ENCODE peak calls at places on chromosomes 3 and 15, in eight cellular contexts. Q is GM12878; J is heart left ventricle; T is upper lobe of left lung; Y is upper lobe of right lung; D is CD4-positive, alpha-beta T cell; K is suprapubic skin; U is stomach. W is an unnamed sample.

GRCh38 chr15:52256366-52256765 is 39.2 kb downstream of the MYO5C start:
- DNase-seq in Q (peak; percentile 76), J (peak; percentile 60), T (peak; percentile 71), Y (no peak), D (peak; percentile 63), K (no peak), U (peak; percentile 74), W (no peak)

GRCh38 chr3:97871788-97872187 is 50.0 kb downstream of the CRYBG3 start:
- DNase-seq in Q (no peak), J (no peak), T (no peak), Y (no peak), D (no peak), K (no peak), U (no peak), W (no peak)

GRCh38 chr3:81874738-81875137 is 113.3 kb upstream of the GBE1 start:
- DNase-seq in Q (no peak), J (no peak), T (no peak), Y (no peak), D (no peak), K (no peak), U (no peak), W (no peak)

GRCh38 chr15:40483919-40484318 is 13.1 kb downstream of the CHST14 start:
- DNase-seq in Q (no peak), J (no peak), T (no peak), Y (no peak), D (no peak), K (no peak), U (no peak), W (no peak)

GRCh38 chr15:90219421-90220141 is 14.2 kb downstream of the CIB1 start:
- DNase-seq in Q (no peak), J (no peak), T (peak; percentile 91), Y (no peak), D (peak; percentile 39), K (no peak), U (no peak), W (no peak)

GRCh38 chr3:156644958-156645357 is 29.4 kb upstream of the TIPARP start:
- DNase-seq in Q (no peak), J (no peak), T (no peak), Y (no peak), D (no peak), K (no peak), U (no peak), W (no peak)

GRCh38 chr3:10352146-10352911 is 31.4 kb upstream of the SEC13 start:
- DNase-seq in Q (no peak), J (no peak), T (no peak), Y (no peak), D (no peak), K (no peak), U (no peak), W (no peak)

GRCh38 chr3:11641683-11642407 is 1.9 kb downstream of the VGLL4 start:
- DNase-seq in Q (no peak), J (no peak), T (no peak), Y (no peak), D (no peak), K (no peak), U (no peak), W (no peak)

GRCh38 chr15:27762471-27762870 is 336.6 kb downstream of the OCA2 start:
- DNase-seq in Q (no peak), J (no peak), T (no peak), Y (no peak), D (no peak), K (no peak), U (no peak), W (no peak)

GRCh38 chr3:97958396-97958795 is 13.8 kb downstream of the RIOX2 start:
- DNase-seq in Q (no peak), J (no peak), T (no peak), Y (no peak), D (no peak), K (no peak), U (no peak), W (no peak)

GRCh38 chr3:187696036-187696435 is 6.3 kb downstream of the RTP2 start:
- DNase-seq in Q (no peak), J (no peak), T (no peak), Y (no peak), D (no peak), K (no peak), U (no peak), W (no peak)

GRCh38 chr3:124362418-124362817 is 367.8 kb upstream of the UMPS start:
- DNase-seq in Q (no peak), J (no peak), T (no peak), Y (no peak), D (no peak), K (no peak), U (no peak), W (no peak)

GRCh38 chr15:70533931-70534742 is 229.2 kb downstream of the UACA start:
- DNase-seq in Q (no peak), J (no peak), T (no peak), Y (no peak), D (no peak), K (peak; percentile 26), U (no peak), W (no peak)

GRCh38 chr3:13479332-13479581 is 849 bp upstream of the HDAC11 start:
- DNase-seq in Q (no peak), J (no peak), T (peak; percentile 90), Y (peak; percentile 84), D (no peak), K (no peak), U (peak; percentile 52), W (no peak)

GRCh38 chr3:15693340-15693739 is 91.8 kb downstream of the BTD start:
- DNase-seq in Q (no peak), J (no peak), T (no peak), Y (no peak), D (no peak), K (no peak), U (no peak), W (no peak)

GRCh38 chr15:41561777-41562145 is 2.7 kb downstream of the TYRO3 start:
- DNase-seq in Q (no peak), J (peak; percentile 79), T (no peak), Y (no peak), D (no peak), K (no peak), U (no peak), W (no peak)

GRCh38 chr3:188522115-188522514 is 368.2 kb downstream of the LPP start:
- DNase-seq in Q (no peak), J (no peak), T (no peak), Y (no peak), D (no peak), K (no peak), U (no peak), W (no peak)

GRCh38 chr15:34109775-34110663 is 8.1 kb downstream of the PGBD4 start:
- DNase-seq in Q (no peak), J (no peak), T (no peak), Y (no peak), D (no peak), K (no peak), U (no peak), W (no peak)

DNA sequence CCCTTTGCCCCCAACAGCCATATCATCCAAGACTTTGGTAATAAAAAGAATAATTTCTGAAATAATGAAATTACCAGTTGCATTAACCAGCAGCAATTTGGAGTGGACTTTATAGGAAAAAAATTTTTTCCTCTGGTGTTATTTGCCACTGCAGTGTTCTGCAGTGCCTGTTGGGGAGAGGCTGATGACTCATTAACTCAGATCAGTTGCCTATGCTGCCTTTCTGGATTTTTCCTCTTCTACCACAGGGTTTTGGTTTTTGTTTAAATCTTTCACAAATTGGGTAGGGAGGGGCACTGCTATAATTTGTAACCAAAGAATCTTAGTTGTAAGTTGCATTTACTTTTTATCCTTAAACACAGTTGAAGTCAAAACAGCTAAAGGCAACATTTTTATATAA is 22.7 kb downstream of the ATP6V1A start:
- DNase-seq in Q (no peak), J (no peak), T (no peak), Y (no peak), D (no peak), K (no peak), U (no peak), W (no peak)
- TF ChIP-seq CTCF in Q (no peak), J (no peak), T (no peak), Y (no peak), D (no peak), K (no peak), U (no peak), W (no peak)

DNA sequence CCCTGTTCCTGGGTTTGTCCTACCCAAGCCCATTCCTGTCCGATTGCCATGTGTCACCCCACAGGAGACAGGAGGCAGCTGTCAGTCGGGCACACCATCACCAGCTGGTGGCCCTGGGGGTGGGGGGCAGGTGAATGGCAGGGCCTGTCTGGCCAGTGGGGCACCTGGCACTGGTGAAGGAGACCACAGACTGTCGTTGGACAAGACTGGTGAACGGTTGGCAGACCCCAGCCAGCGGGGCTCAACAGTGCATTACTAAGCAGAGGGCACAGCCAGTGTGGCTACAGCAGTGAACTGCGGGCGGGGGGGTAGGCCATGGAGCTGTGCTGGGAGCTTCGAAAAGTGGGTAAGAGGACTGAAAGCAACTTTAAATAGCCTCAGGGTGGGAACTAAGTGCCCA is 2.1 kb downstream of the SEMA7A start:
- DNase-seq in Q (no peak), J (no peak), T (no peak), Y (no peak), D (no peak), K (no peak), U (no peak), W (no peak)
- H3K27ac ChIP-seq in Q (peak overlapping the region; percentile 84), J (no peak overlapping the region), T (no peak overlapping the region), Y (no peak overlapping the region), D (no peak overlapping the region), K (no peak overlapping the region), U (no peak overlapping the region), W (no peak overlapping the region)

DNA sequence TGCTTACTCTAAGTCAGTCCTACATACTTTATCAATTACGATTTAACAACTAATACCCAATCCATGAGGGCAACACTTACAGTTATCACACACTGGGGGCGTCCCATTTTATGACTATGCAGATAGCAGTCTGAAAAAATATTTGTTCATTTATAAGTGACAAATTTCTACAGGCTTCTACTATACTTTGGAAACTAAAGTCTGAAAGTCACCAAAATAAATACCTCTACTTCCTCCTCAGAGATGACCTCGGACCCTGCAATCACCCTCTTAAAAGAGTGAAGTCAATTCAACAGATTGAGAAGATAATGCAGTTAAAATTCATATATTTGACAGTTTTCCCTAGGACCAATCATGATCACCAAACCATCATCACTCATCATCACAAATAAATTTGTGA is 76.6 kb downstream of the GSK3B start:
- DNase-seq in Q (no peak), J (no peak), T (no peak), Y (no peak), D (no peak), K (no peak), U (no peak), W (no peak)
- H3K9me3 ChIP-seq in Q (no peaks in the 10 kb centered on the region), J (no peaks in the 10 kb centered on the region), T (no peaks in the 10 kb centered on the region), Y (no peaks in the 10 kb centered on the region), D (no peaks in the 10 kb centered on the region), K (no peaks in the 10 kb centered on the region), U (no peaks in the 10 kb centered on the region), W (no peaks in the 10 kb centered on the region)

DNA sequence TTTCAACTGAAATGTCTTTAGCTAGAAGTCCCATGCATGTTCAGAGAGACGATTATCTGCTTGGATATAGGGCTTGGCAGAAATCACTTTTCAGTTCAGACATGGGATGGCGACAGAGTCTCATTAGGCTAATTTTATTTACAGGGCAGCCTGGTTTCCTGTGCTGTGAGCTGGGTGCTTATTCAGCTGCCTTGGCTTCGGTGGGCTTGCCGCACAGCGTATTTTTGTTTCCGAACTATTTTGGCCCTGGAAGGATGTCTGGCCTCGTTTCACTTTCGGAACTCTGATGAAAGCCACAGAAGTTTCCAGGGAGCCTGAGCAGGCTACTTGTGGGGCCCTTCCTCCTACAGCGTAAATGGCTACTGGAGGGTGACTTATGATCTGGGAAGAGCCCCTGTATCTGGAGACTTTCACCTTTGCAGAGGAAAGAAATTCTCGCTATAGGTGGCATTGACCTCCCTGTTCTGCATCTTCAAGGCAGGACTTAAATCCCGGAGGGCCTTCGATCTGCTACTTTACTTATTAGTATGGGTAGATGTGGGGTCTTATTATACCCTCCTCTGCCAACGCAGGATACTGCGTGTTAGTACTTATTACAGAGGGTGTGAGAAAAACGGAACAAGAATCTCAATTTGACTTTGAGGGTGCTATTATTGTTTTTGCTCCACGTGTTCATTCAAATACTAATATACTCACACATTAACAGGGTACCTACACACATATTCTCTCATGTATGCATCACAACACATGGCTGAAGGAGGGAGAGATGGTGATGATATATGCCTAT is 364.0 kb upstream of the RBMS3 start:
- DNase-seq in Q (peak; percentile 61), J (peak; percentile 65), T (no peak), Y (no peak), D (no peak), K (no peak), U (peak; percentile 26), W (no peak)
- TF ChIP-seq CTCF in Q (peak; percentile 78), J (peak; percentile 47), T (peak; percentile 37), Y (peak; percentile 58), D (no peak), K (no peak), U (no peak), W (no peak)

W was measured in vagina.